ENCODE peak calls at places on chromosomes 3 and 15, in six cellular contexts. One of them, this sample, is unnamed.

GRCh38 chr15:56353119-56353518 is 12.1 kb upstream of the TEX9 start:
- DNase-seq in heart left ventricle: no peak
- DNase-seq in upper lobe of left lung: no peak
- DNase-seq in tibial nerve: no peak
- DNase-seq in gastrocnemius medialis: no peak
- DNase-seq in suprapubic skin: no peak
- DNase-seq in this sample: no peak

GRCh38 chr3:5160926-5161858 is 26.3 kb upstream of the EDEM1 start:
- DNase-seq in upper lobe of left lung: no peak
- DNase-seq in heart left ventricle: no peak
- DNase-seq in suprapubic skin: no peak
- DNase-seq in gastrocnemius medialis: no peak
- DNase-seq in tibial nerve: no peak
- DNase-seq in this sample: no peak

GRCh38 chr3:27800261-27800660 is 78.1 kb upstream of the EOMES start:
- DNase-seq in gastrocnemius medialis: no peak
- DNase-seq in tibial nerve: no peak
- DNase-seq in heart left ventricle: no peak
- DNase-seq in upper lobe of left lung: no peak
- DNase-seq in suprapubic skin: no peak
- DNase-seq in this sample: no peak

GRCh38 chr3:121698513-121698912 is 37.8 kb upstream of the HCLS1 start:
- DNase-seq in tibial nerve: no peak
- DNase-seq in suprapubic skin: no peak
- DNase-seq in gastrocnemius medialis: no peak
- DNase-seq in upper lobe of left lung: no peak
- DNase-seq in heart left ventricle: no peak
- DNase-seq in this sample: no peak

GRCh38 chr3:101849714-101850326 is 506 bp downstream of the NFKBIZ start:
- DNase-seq in heart left ventricle: peak
- DNase-seq in upper lobe of left lung: no peak
- DNase-seq in suprapubic skin: peak
- DNase-seq in gastrocnemius medialis: no peak
- DNase-seq in tibial nerve: peak
- DNase-seq in this sample: no peak

GRCh38 chr3:149494022-149494758 is 19.7 kb downstream of the TM4SF4 start:
- DNase-seq in gastrocnemius medialis: no peak
- DNase-seq in upper lobe of left lung: peak
- DNase-seq in heart left ventricle: peak
- DNase-seq in suprapubic skin: no peak
- DNase-seq in tibial nerve: peak
- DNase-seq in this sample: peak

GRCh38 chr3:171108066-171108465 is 81.5 kb upstream of the SLC2A2 start:
- DNase-seq in heart left ventricle: no peak
- DNase-seq in tibial nerve: no peak
- DNase-seq in gastrocnemius medialis: no peak
- DNase-seq in suprapubic skin: no peak
- DNase-seq in upper lobe of left lung: no peak
- DNase-seq in this sample: no peak

GRCh38 chr3:149371723-149372114 is 5.7 kb downstream of the TM4SF1 start:
- DNase-seq in upper lobe of left lung: no peak
- DNase-seq in gastrocnemius medialis: no peak
- DNase-seq in tibial nerve: no peak
- DNase-seq in heart left ventricle: no peak
- DNase-seq in suprapubic skin: no peak
- DNase-seq in this sample: no peak

GRCh38 chr3:172129868-172130751 is 90.7 kb downstream of the FNDC3B start:
- DNase-seq in gastrocnemius medialis: peak
- DNase-seq in upper lobe of left lung: peak
- DNase-seq in heart left ventricle: peak
- DNase-seq in suprapubic skin: peak
- DNase-seq in tibial nerve: peak
- DNase-seq in this sample: peak

GRCh38 chr3:72338082-72338941 is 509.9 kb downstream of the SHQ1 start:
- DNase-seq in heart left ventricle: no peak
- DNase-seq in gastrocnemius medialis: no peak
- DNase-seq in upper lobe of left lung: no peak
- DNase-seq in tibial nerve: no peak
- DNase-seq in suprapubic skin: peak
- DNase-seq in this sample: no peak

GRCh38 chr15:85329561-85330421 is 50.6 kb upstream of the AKAP13 start:
- DNase-seq in suprapubic skin: no peak
- DNase-seq in tibial nerve: peak
- DNase-seq in upper lobe of left lung: peak
- DNase-seq in gastrocnemius medialis: no peak
- DNase-seq in heart left ventricle: no peak
- DNase-seq in this sample: no peak

GRCh38 chr3:149384911-149385321 is 7.5 kb upstream of the TM4SF1 start:
- DNase-seq in heart left ventricle: no peak
- DNase-seq in upper lobe of left lung: no peak
- DNase-seq in gastrocnemius medialis: peak
- DNase-seq in tibial nerve: no peak
- DNase-seq in suprapubic skin: no peak
- DNase-seq in this sample: no peak

GRCh38 chr3:170493712-170494182 is 75.1 kb downstream of the CLDN11 start:
- DNase-seq in suprapubic skin: no peak
- DNase-seq in heart left ventricle: no peak
- DNase-seq in upper lobe of left lung: no peak
- DNase-seq in tibial nerve: peak
- DNase-seq in gastrocnemius medialis: no peak
- DNase-seq in this sample: peak

DNA sequence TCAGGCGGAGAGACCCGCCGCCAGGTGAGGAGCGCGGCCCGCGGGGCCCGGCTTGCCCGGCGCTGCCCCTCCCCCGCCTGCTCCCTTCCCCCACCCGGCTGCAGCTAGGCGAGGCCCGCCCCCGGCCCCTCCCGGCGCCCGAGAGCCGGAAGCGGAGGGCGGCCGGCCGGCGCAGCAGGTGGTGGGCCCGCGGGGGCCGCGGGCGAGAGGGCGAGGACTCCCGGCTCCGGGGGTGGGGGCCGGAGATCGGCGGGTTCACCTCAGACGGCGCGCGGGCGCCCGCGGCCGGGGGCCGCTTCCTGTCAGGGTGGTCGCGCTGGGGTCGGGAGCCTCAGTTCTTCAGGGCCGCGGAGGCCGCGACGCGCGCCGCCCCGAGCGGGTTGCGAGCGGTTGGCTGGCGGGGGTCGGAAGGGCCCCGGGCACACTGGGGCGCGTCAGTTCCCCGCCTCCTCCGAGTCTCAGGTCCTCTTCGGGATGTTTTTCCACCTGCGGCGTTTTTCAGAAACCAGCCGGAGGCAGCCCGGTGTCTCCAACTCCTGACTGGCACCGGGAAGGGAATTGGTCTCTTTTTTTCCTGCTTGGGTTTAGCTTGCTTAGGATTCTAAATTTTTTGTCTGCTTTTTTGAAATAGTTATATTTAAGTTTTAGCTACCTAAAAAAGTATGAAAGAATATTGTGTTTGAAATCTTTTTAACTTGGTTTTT is 462 bp downstream of the ZFAND6 start:
- DNase-seq in heart left ventricle: peak
- DNase-seq in suprapubic skin: peak
- DNase-seq in tibial nerve: no peak
- DNase-seq in gastrocnemius medialis: peak
- DNase-seq in upper lobe of left lung: peak
- DNase-seq in this sample: no peak
- TF ChIP-seq POLR2A in heart left ventricle: no peak
- TF ChIP-seq POLR2A in suprapubic skin: no peak
- TF ChIP-seq POLR2A in tibial nerve: no peak
- TF ChIP-seq POLR2A in gastrocnemius medialis: peak
- TF ChIP-seq POLR2A in upper lobe of left lung: peak
- TF ChIP-seq POLR2A in this sample: no peak

DNA sequence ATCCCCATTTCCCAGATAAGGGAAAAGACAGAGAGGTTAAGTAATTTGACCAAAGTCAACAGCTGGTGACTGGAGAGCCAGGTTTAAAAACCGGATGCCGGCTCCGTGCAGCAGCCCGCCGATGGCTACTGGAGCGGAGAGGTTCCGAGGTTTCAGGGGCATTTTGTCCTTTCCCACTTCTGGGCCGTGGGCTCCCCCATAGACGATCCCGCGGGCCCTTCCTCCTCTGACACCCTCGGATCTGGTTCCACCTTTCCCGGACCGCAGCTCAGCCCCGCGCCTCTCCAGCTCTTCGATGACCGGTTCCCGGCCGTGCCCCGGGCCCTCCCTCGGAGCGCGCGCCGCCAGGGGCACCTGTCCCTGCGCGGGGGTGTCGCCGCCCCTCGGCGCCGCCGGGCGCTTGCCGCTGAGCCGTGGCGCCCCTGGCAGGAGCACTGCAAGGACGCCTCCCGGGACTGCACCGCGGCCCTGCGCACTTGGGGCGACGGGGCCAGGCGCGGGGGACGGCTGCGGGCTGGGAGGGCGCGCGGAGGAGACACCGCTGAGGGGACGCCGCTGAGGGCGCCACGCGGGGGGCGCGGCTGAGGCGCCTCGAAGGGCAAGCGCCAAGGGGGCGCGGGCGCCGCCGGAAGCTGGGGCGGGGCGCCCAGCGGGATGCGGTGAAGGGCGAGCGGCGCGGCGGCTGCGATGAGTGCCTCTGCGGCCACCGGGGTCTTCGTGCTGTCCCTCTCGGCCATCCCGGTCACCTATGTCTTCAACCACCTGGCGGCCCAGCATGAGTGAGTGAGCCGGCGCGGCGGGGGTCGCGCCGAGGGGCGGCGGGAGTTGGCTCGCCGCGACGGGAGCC is at the start of gene TM6SF1:
- DNase-seq in gastrocnemius medialis: peak
- DNase-seq in tibial nerve: no peak
- DNase-seq in heart left ventricle: peak
- DNase-seq in suprapubic skin: no peak
- DNase-seq in upper lobe of left lung: peak
- DNase-seq in this sample: no peak
- TF ChIP-seq POLR2A in gastrocnemius medialis: no peak
- TF ChIP-seq POLR2A in tibial nerve: no peak
- TF ChIP-seq POLR2A in heart left ventricle: no peak
- TF ChIP-seq POLR2A in suprapubic skin: no peak
- TF ChIP-seq POLR2A in upper lobe of left lung: peak
- TF ChIP-seq POLR2A in this sample: no peak

DNA sequence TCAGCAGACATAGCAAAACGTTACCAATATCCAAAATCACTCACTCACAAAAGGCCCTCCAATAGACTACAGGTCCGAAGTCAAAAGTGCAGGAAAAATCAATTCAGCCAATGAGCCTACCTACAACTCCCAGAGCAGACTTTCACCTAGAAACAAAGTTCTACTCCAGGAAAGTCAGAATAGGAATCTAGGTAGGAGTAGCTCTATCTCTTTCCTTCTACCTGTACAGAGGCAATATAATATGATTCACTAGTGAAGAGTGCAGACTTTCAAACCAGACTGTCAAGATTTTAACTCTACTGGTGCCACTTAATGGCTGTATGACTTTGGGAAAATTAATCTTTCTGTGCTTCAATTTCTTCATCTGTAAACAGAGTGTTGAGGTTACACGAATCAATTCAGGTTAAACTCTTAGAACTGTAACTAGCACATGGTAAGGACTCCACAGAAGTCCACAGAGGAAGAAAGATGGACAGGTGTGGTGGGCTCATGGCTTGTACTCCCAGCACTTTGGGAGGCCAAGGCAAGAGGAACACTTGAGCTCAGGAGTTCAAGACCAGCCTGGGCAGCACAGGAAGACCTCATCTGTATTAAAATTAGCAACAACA is 9.4 kb downstream of the DCUN1D1 start:
- DNase-seq in heart left ventricle: no peak
- DNase-seq in suprapubic skin: no peak
- DNase-seq in upper lobe of left lung: no peak
- DNase-seq in gastrocnemius medialis: no peak
- DNase-seq in tibial nerve: no peak
- DNase-seq in this sample: no peak
- TF ChIP-seq POLR2A in heart left ventricle: no peak
- TF ChIP-seq POLR2A in suprapubic skin: no peak
- TF ChIP-seq POLR2A in upper lobe of left lung: no peak
- TF ChIP-seq POLR2A in gastrocnemius medialis: no peak
- TF ChIP-seq POLR2A in tibial nerve: no peak
- TF ChIP-seq POLR2A in this sample: no peak

GRCh38 chr3:114171677-114172076 is 7.2 kb downstream of the DRD3 start:
- DNase-seq in upper lobe of left lung: no peak
- DNase-seq in heart left ventricle: peak
- DNase-seq in gastrocnemius medialis: no peak
- DNase-seq in suprapubic skin: no peak
- DNase-seq in tibial nerve: no peak
- DNase-seq in this sample: no peak
- TF ChIP-seq POLR2A in upper lobe of left lung: no peak
- TF ChIP-seq POLR2A in heart left ventricle: no peak
- TF ChIP-seq POLR2A in gastrocnemius medialis: no peak
- TF ChIP-seq POLR2A in suprapubic skin: no peak
- TF ChIP-seq POLR2A in tibial nerve: no peak
- TF ChIP-seq POLR2A in this sample: no peak

GRCh38 chr3:195542691-195543641 is at the start of gene PPP1R2:
- DNase-seq in tibial nerve: peak
- DNase-seq in suprapubic skin: peak
- DNase-seq in gastrocnemius medialis: peak
- DNase-seq in heart left ventricle: peak
- DNase-seq in upper lobe of left lung: peak
- DNase-seq in this sample: peak
- TF ChIP-seq POLR2A in tibial nerve: peak
- TF ChIP-seq POLR2A in suprapubic skin: peak
- TF ChIP-seq POLR2A in gastrocnemius medialis: peak
- TF ChIP-seq POLR2A in heart left ventricle: peak
- TF ChIP-seq POLR2A in upper lobe of left lung: peak
- TF ChIP-seq POLR2A in this sample: peak

DNA sequence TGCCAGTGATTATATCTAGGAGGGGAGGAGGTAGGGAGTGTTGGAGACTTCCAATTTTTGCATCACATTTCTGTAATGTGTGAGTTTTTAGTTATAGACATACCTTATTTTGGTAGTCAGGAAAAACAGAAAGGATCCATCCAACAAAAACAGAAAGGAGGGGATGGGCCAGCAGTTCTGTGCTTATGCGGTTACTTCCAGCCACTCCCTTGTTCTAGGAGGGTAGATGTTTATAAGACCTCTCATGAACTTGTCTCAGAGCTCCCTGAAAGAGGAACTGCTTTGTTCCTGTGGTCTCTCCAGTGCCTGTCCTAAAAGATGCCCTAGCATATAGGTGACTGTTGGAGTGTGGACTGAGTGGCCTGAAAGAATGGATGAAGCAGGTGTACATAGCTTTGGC is 323.3 kb downstream of the CACNA2D3 start:
- DNase-seq in tibial nerve: no peak
- DNase-seq in gastrocnemius medialis: no peak
- DNase-seq in upper lobe of left lung: no peak
- DNase-seq in suprapubic skin: no peak
- DNase-seq in heart left ventricle: no peak
- DNase-seq in this sample: no peak
- TF ChIP-seq POLR2A in tibial nerve: no peak
- TF ChIP-seq POLR2A in gastrocnemius medialis: no peak
- TF ChIP-seq POLR2A in upper lobe of left lung: no peak
- TF ChIP-seq POLR2A in suprapubic skin: no peak
- TF ChIP-seq POLR2A in heart left ventricle: no peak
- TF ChIP-seq POLR2A in this sample: no peak

DNA sequence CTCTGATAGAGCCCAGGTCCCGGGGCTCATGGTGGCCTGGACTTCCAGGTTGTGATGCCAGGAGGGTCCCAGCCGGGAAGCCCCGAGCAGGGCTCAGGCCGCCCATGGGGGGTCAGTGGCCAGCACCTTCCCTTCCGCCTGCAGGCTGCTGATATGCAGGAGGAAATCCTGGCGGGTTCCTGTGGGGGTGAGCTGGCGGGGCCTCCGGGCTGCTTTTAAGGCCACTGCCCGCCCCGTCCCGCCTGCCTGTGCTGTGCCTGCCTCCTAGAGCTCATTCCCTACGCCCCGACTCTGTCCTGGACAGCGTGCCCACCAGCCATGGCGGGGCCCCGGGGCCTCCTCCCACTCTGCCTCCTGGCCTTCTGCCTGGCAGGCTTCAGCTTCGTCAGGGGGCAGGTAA is at the start of gene STAB1:
- DNase-seq in heart left ventricle: peak
- DNase-seq in gastrocnemius medialis: peak
- DNase-seq in tibial nerve: no peak
- DNase-seq in suprapubic skin: no peak
- DNase-seq in upper lobe of left lung: peak
- DNase-seq in this sample: no peak
- TF ChIP-seq POLR2A in heart left ventricle: no peak
- TF ChIP-seq POLR2A in gastrocnemius medialis: no peak
- TF ChIP-seq POLR2A in tibial nerve: no peak
- TF ChIP-seq POLR2A in suprapubic skin: no peak
- TF ChIP-seq POLR2A in upper lobe of left lung: no peak
- TF ChIP-seq POLR2A in this sample: no peak

This sample was measured in breast epithelium.